ENCODE peak calls at places on chromosomes 13 and 19, in seven cellular contexts. One of them, this sample, is unnamed.

GRCh38 chr19:49590971-49591730 is at the start of gene PRR12:
- DNase-seq in fibroblast of lung: peak; percentile 72
- DNase-seq in NCI-H1417: peak; percentile 85
- DNase-seq in adipocyte: peak; percentile 84
- DNase-seq in activated naive CD4-positive, alpha-beta T cell treated with anti-CD3 and anti-CD28 coated beads for 36 hours: peak; percentile 81
- DNase-seq in HEK293T: peak; percentile 72
- DNase-seq in testis: peak; percentile 59
- DNase-seq in this sample: no peak

GRCh38 chr19:46739290-46739771 is 6.5 kb upstream of the FKRP start:
- DNase-seq in fibroblast of lung: no peak
- DNase-seq in NCI-H1417: no peak
- DNase-seq in adipocyte: no peak
- DNase-seq in activated naive CD4-positive, alpha-beta T cell treated with anti-CD3 and anti-CD28 coated beads for 36 hours: no peak
- DNase-seq in HEK293T: no peak
- DNase-seq in testis: peak; percentile 51
- DNase-seq in this sample: no peak

GRCh38 chr19:17687141-17687856 is 855 bp downstream of the UNC13A start:
- DNase-seq in fibroblast of lung: no peak
- DNase-seq in NCI-H1417: peak; percentile 52
- DNase-seq in adipocyte: no peak
- DNase-seq in activated naive CD4-positive, alpha-beta T cell treated with anti-CD3 and anti-CD28 coated beads for 36 hours: no peak
- DNase-seq in HEK293T: no peak
- DNase-seq in testis: no peak
- DNase-seq in this sample: no peak

GRCh38 chr13:113291997-113292862 is 4.8 kb upstream of the LAMP1 start:
- DNase-seq in fibroblast of lung: peak; percentile 43
- DNase-seq in NCI-H1417: peak; percentile 75
- DNase-seq in adipocyte: peak; percentile 68
- DNase-seq in activated naive CD4-positive, alpha-beta T cell treated with anti-CD3 and anti-CD28 coated beads for 36 hours: peak; percentile 21
- DNase-seq in HEK293T: peak; percentile 15
- DNase-seq in testis: peak; percentile 23
- DNase-seq in this sample: no peak

GRCh38 chr13:98033277-98034247 is 80.1 kb downstream of the IPO5 start:
- DNase-seq in fibroblast of lung: peak; percentile 61
- DNase-seq in NCI-H1417: peak; percentile 67
- DNase-seq in adipocyte: peak; percentile 79
- DNase-seq in activated naive CD4-positive, alpha-beta T cell treated with anti-CD3 and anti-CD28 coated beads for 36 hours: no peak
- DNase-seq in HEK293T: peak; percentile 29
- DNase-seq in testis: peak; percentile 52
- DNase-seq in this sample: no peak

GRCh38 chr13:82356667-82357066 is 1525.6 kb downstream of the SLITRK1 start:
- DNase-seq in fibroblast of lung: peak; percentile 55
- DNase-seq in NCI-H1417: peak; percentile 44
- DNase-seq in adipocyte: peak; percentile 45
- DNase-seq in activated naive CD4-positive, alpha-beta T cell treated with anti-CD3 and anti-CD28 coated beads for 36 hours: no peak
- DNase-seq in HEK293T: peak; percentile 9
- DNase-seq in testis: no peak
- DNase-seq in this sample: no peak

GRCh38 chr13:91595677-91596076 is 197.3 kb downstream of the GPC5 start:
- DNase-seq in fibroblast of lung: no peak
- DNase-seq in NCI-H1417: no peak
- DNase-seq in adipocyte: no peak
- DNase-seq in activated naive CD4-positive, alpha-beta T cell treated with anti-CD3 and anti-CD28 coated beads for 36 hours: no peak
- DNase-seq in HEK293T: no peak
- DNase-seq in testis: no peak
- DNase-seq in this sample: no peak

GRCh38 chr19:40501599-40501998 is 34.8 kb downstream of the SPTBN4 start:
- DNase-seq in fibroblast of lung: no peak
- DNase-seq in NCI-H1417: no peak
- DNase-seq in adipocyte: no peak
- DNase-seq in activated naive CD4-positive, alpha-beta T cell treated with anti-CD3 and anti-CD28 coated beads for 36 hours: no peak
- DNase-seq in HEK293T: no peak
- DNase-seq in testis: no peak
- DNase-seq in this sample: no peak

GRCh38 chr13:111460548-111461444 is 140.4 kb downstream of the TEX29 start:
- DNase-seq in fibroblast of lung: peak; percentile 70
- DNase-seq in NCI-H1417: peak; percentile 90
- DNase-seq in adipocyte: peak; percentile 71
- DNase-seq in activated naive CD4-positive, alpha-beta T cell treated with anti-CD3 and anti-CD28 coated beads for 36 hours: peak; percentile 32
- DNase-seq in HEK293T: peak; percentile 30
- DNase-seq in testis: peak; percentile 83
- DNase-seq in this sample: peak; percentile 10

GRCh38 chr13:51249767-51250741 is 27.9 kb downstream of the FAM124A start:
- DNase-seq in fibroblast of lung: no peak
- DNase-seq in NCI-H1417: peak; percentile 16
- DNase-seq in adipocyte: no peak
- DNase-seq in activated naive CD4-positive, alpha-beta T cell treated with anti-CD3 and anti-CD28 coated beads for 36 hours: no peak
- DNase-seq in HEK293T: peak; percentile 48
- DNase-seq in testis: no peak
- DNase-seq in this sample: no peak

GRCh38 chr13:99859178-99860177 is 112.1 kb downstream of the ZIC5 start:
- DNase-seq in fibroblast of lung: no peak
- DNase-seq in NCI-H1417: peak; percentile 52
- DNase-seq in adipocyte: no peak
- DNase-seq in activated naive CD4-positive, alpha-beta T cell treated with anti-CD3 and anti-CD28 coated beads for 36 hours: peak; percentile 57
- DNase-seq in HEK293T: no peak
- DNase-seq in testis: no peak
- DNase-seq in this sample: no peak

GRCh38 chr19:22026687-22027086 is 15.9 kb upstream of the ZNF208 start:
- DNase-seq in fibroblast of lung: no peak
- DNase-seq in NCI-H1417: no peak
- DNase-seq in adipocyte: no peak
- DNase-seq in activated naive CD4-positive, alpha-beta T cell treated with anti-CD3 and anti-CD28 coated beads for 36 hours: no peak
- DNase-seq in HEK293T: no peak
- DNase-seq in testis: no peak
- DNase-seq in this sample: no peak

GRCh38 chr13:46307554-46307953 is 79.5 kb downstream of the RUBCNL start:
- DNase-seq in fibroblast of lung: no peak
- DNase-seq in NCI-H1417: no peak
- DNase-seq in adipocyte: no peak
- DNase-seq in activated naive CD4-positive, alpha-beta T cell treated with anti-CD3 and anti-CD28 coated beads for 36 hours: no peak
- DNase-seq in HEK293T: no peak
- DNase-seq in testis: no peak
- DNase-seq in this sample: no peak

GRCh38 chr13:75194717-75195116 is 287.3 kb downstream of the TBC1D4 start:
- DNase-seq in fibroblast of lung: no peak
- DNase-seq in NCI-H1417: no peak
- DNase-seq in adipocyte: no peak
- DNase-seq in activated naive CD4-positive, alpha-beta T cell treated with anti-CD3 and anti-CD28 coated beads for 36 hours: no peak
- DNase-seq in HEK293T: no peak
- DNase-seq in testis: no peak
- DNase-seq in this sample: no peak

GRCh38 chr13:113648218-113648615 is 9.8 kb downstream of the ATP4B start:
- DNase-seq in fibroblast of lung: no peak
- DNase-seq in NCI-H1417: no peak
- DNase-seq in adipocyte: no peak
- DNase-seq in activated naive CD4-positive, alpha-beta T cell treated with anti-CD3 and anti-CD28 coated beads for 36 hours: no peak
- DNase-seq in HEK293T: no peak
- DNase-seq in testis: no peak
- DNase-seq in this sample: no peak

GRCh38 chr13:93721483-93721882 is 494.9 kb downstream of the GPC6 start:
- DNase-seq in fibroblast of lung: no peak
- DNase-seq in NCI-H1417: peak; percentile 42
- DNase-seq in adipocyte: no peak
- DNase-seq in activated naive CD4-positive, alpha-beta T cell treated with anti-CD3 and anti-CD28 coated beads for 36 hours: no peak
- DNase-seq in HEK293T: no peak
- DNase-seq in testis: no peak
- DNase-seq in this sample: no peak

GRCh38 chr19:2740314-2740656 is 468 bp upstream of the SLC39A3 start:
- DNase-seq in fibroblast of lung: no peak
- DNase-seq in NCI-H1417: no peak
- DNase-seq in adipocyte: no peak
- DNase-seq in activated naive CD4-positive, alpha-beta T cell treated with anti-CD3 and anti-CD28 coated beads for 36 hours: no peak
- DNase-seq in HEK293T: no peak
- DNase-seq in testis: no peak
- DNase-seq in this sample: no peak

GRCh38 chr19:14432817-14433453 is at the start of gene PKN1:
- DNase-seq in fibroblast of lung: peak; percentile 36
- DNase-seq in NCI-H1417: peak; percentile 83
- DNase-seq in adipocyte: peak; percentile 77
- DNase-seq in activated naive CD4-positive, alpha-beta T cell treated with anti-CD3 and anti-CD28 coated beads for 36 hours: peak; percentile 33
- DNase-seq in HEK293T: peak; percentile 82
- DNase-seq in testis: peak; percentile 53
- DNase-seq in this sample: no peak

GRCh38 chr19:8149261-8150094 is at the start of gene FBN3:
- DNase-seq in fibroblast of lung: no peak
- DNase-seq in NCI-H1417: peak; percentile 77
- DNase-seq in adipocyte: no peak
- DNase-seq in activated naive CD4-positive, alpha-beta T cell treated with anti-CD3 and anti-CD28 coated beads for 36 hours: no peak
- DNase-seq in HEK293T: peak; percentile 37
- DNase-seq in testis: no peak
- DNase-seq in this sample: no peak

GRCh38 chr13:113225515-113225914 is 16.1 kb downstream of the CUL4A start:
- DNase-seq in fibroblast of lung: no peak
- DNase-seq in NCI-H1417: no peak
- DNase-seq in adipocyte: no peak
- DNase-seq in activated naive CD4-positive, alpha-beta T cell treated with anti-CD3 and anti-CD28 coated beads for 36 hours: no peak
- DNase-seq in HEK293T: no peak
- DNase-seq in testis: no peak
- DNase-seq in this sample: no peak

GRCh38 chr19:45404557-45405434 is at the start of gene PPP1R13L:
- DNase-seq in fibroblast of lung: peak; percentile 53
- DNase-seq in NCI-H1417: peak; percentile 80
- DNase-seq in adipocyte: peak; percentile 58
- DNase-seq in activated naive CD4-positive, alpha-beta T cell treated with anti-CD3 and anti-CD28 coated beads for 36 hours: peak; percentile 71
- DNase-seq in HEK293T: peak; percentile 87
- DNase-seq in testis: peak; percentile 80
- DNase-seq in this sample: peak; percentile 77

GRCh38 chr13:40984670-40985366 is 34.3 kb downstream of the ELF1 start:
- DNase-seq in fibroblast of lung: no peak
- DNase-seq in NCI-H1417: no peak
- DNase-seq in adipocyte: no peak
- DNase-seq in activated naive CD4-positive, alpha-beta T cell treated with anti-CD3 and anti-CD28 coated beads for 36 hours: no peak
- DNase-seq in HEK293T: no peak
- DNase-seq in testis: no peak
- DNase-seq in this sample: no peak

GRCh38 chr13:20221772-20222171 is 10.3 kb downstream of the GJB6 start:
- DNase-seq in fibroblast of lung: no peak
- DNase-seq in NCI-H1417: no peak
- DNase-seq in adipocyte: no peak
- DNase-seq in activated naive CD4-positive, alpha-beta T cell treated with anti-CD3 and anti-CD28 coated beads for 36 hours: no peak
- DNase-seq in HEK293T: no peak
- DNase-seq in testis: no peak
- DNase-seq in this sample: no peak

GRCh38 chr13:32622827-32623226 is 36.6 kb downstream of the PDS5B start:
- DNase-seq in fibroblast of lung: no peak
- DNase-seq in NCI-H1417: no peak
- DNase-seq in adipocyte: no peak
- DNase-seq in activated naive CD4-positive, alpha-beta T cell treated with anti-CD3 and anti-CD28 coated beads for 36 hours: peak; percentile 29
- DNase-seq in HEK293T: no peak
- DNase-seq in testis: no peak
- DNase-seq in this sample: no peak

GRCh38 chr19:4009990-4010807 is 2.7 kb downstream of the PIAS4 start:
- DNase-seq in fibroblast of lung: peak; percentile 36
- DNase-seq in NCI-H1417: no peak
- DNase-seq in adipocyte: no peak
- DNase-seq in activated naive CD4-positive, alpha-beta T cell treated with anti-CD3 and anti-CD28 coated beads for 36 hours: no peak
- DNase-seq in HEK293T: no peak
- DNase-seq in testis: peak; percentile 62
- DNase-seq in this sample: no peak

GRCh38 chr13:105709181-105709580 is 826.3 kb downstream of the EFNB2 start:
- DNase-seq in fibroblast of lung: no peak
- DNase-seq in NCI-H1417: no peak
- DNase-seq in adipocyte: no peak
- DNase-seq in activated naive CD4-positive, alpha-beta T cell treated with anti-CD3 and anti-CD28 coated beads for 36 hours: no peak
- DNase-seq in HEK293T: no peak
- DNase-seq in testis: no peak
- DNase-seq in this sample: no peak

GRCh38 chr13:24286624-24287023 is 22.8 kb upstream of the C1QTNF9 start:
- DNase-seq in fibroblast of lung: no peak
- DNase-seq in NCI-H1417: no peak
- DNase-seq in adipocyte: no peak
- DNase-seq in activated naive CD4-positive, alpha-beta T cell treated with anti-CD3 and anti-CD28 coated beads for 36 hours: no peak
- DNase-seq in HEK293T: no peak
- DNase-seq in testis: no peak
- DNase-seq in this sample: no peak

GRCh38 chr13:49976314-49977258 is 20.3 kb upstream of the TRIM13 start:
- DNase-seq in fibroblast of lung: peak; percentile 77
- DNase-seq in NCI-H1417: peak; percentile 91
- DNase-seq in adipocyte: peak; percentile 87
- DNase-seq in activated naive CD4-positive, alpha-beta T cell treated with anti-CD3 and anti-CD28 coated beads for 36 hours: peak; percentile 85
- DNase-seq in HEK293T: peak; percentile 76
- DNase-seq in testis: peak; percentile 87
- DNase-seq in this sample: peak; percentile 49

GRCh38 chr13:32098275-32098674 is 66.7 kb downstream of the FRY start:
- DNase-seq in fibroblast of lung: no peak
- DNase-seq in NCI-H1417: no peak
- DNase-seq in adipocyte: no peak
- DNase-seq in activated naive CD4-positive, alpha-beta T cell treated with anti-CD3 and anti-CD28 coated beads for 36 hours: no peak
- DNase-seq in HEK293T: no peak
- DNase-seq in testis: no peak
- DNase-seq in this sample: no peak

GRCh38 chr19:11375143-11375948 is 880 bp downstream of the SWSAP1 start:
- DNase-seq in fibroblast of lung: no peak
- DNase-seq in NCI-H1417: peak; percentile 86
- DNase-seq in adipocyte: no peak
- DNase-seq in activated naive CD4-positive, alpha-beta T cell treated with anti-CD3 and anti-CD28 coated beads for 36 hours: peak; percentile 91
- DNase-seq in HEK293T: peak; percentile 27
- DNase-seq in testis: peak; percentile 61
- DNase-seq in this sample: no peak

GRCh38 chr19:58291943-58292342 is 13.2 kb downstream of the ZNF8 start:
- DNase-seq in fibroblast of lung: no peak
- DNase-seq in NCI-H1417: no peak
- DNase-seq in adipocyte: no peak
- DNase-seq in activated naive CD4-positive, alpha-beta T cell treated with anti-CD3 and anti-CD28 coated beads for 36 hours: no peak
- DNase-seq in HEK293T: no peak
- DNase-seq in testis: no peak
- DNase-seq in this sample: no peak